ENCODE peak calls at places on chromosome 1, in seven cellular contexts. One of them, this sample, is unnamed.

GRCh38 chr1:147496571-147496970 is 44.7 kb upstream of the BCL9 start:
- DNase-seq in hepatocyte: peak
- DNase-seq in COR-L47: peak
- DNase-seq in tibial artery: no peak
- DNase-seq in GOT3: no peak
- DNase-seq in stimulated activated CD4-positive, alpha-beta T cell treated with anti-CD3 and anti-CD28 coated beads, Interleukin-1b, Interleukin-23, amount 100 ng/mL, for 24 hours: no peak
- DNase-seq in IMR-90: peak
- DNase-seq in this sample: peak

GRCh38 chr1:246189126-246189525 is 318.0 kb downstream of the SMYD3 start:
- DNase-seq in hepatocyte: no peak
- DNase-seq in COR-L47: no peak
- DNase-seq in tibial artery: no peak
- DNase-seq in GOT3: no peak
- DNase-seq in stimulated activated CD4-positive, alpha-beta T cell treated with anti-CD3 and anti-CD28 coated beads, Interleukin-1b, Interleukin-23, amount 100 ng/mL, for 24 hours: no peak
- DNase-seq in IMR-90: no peak
- DNase-seq in this sample: no peak

GRCh38 chr1:203453616-203454015 is 22.0 kb upstream of the PRELP start:
- DNase-seq in hepatocyte: no peak
- DNase-seq in COR-L47: no peak
- DNase-seq in tibial artery: peak
- DNase-seq in GOT3: no peak
- DNase-seq in stimulated activated CD4-positive, alpha-beta T cell treated with anti-CD3 and anti-CD28 coated beads, Interleukin-1b, Interleukin-23, amount 100 ng/mL, for 24 hours: no peak
- DNase-seq in IMR-90: no peak
- DNase-seq in this sample: no peak

GRCh38 chr1:155698382-155699038 is 9.6 kb downstream of the DAP3 start:
- DNase-seq in hepatocyte: peak
- DNase-seq in COR-L47: no peak
- DNase-seq in tibial artery: no peak
- DNase-seq in GOT3: no peak
- DNase-seq in stimulated activated CD4-positive, alpha-beta T cell treated with anti-CD3 and anti-CD28 coated beads, Interleukin-1b, Interleukin-23, amount 100 ng/mL, for 24 hours: no peak
- DNase-seq in IMR-90: peak
- DNase-seq in this sample: no peak

GRCh38 chr1:201850053-201850397 is 21.1 kb downstream of the IPO9 start:
- DNase-seq in hepatocyte: no peak
- DNase-seq in COR-L47: no peak
- DNase-seq in tibial artery: no peak
- DNase-seq in GOT3: no peak
- DNase-seq in stimulated activated CD4-positive, alpha-beta T cell treated with anti-CD3 and anti-CD28 coated beads, Interleukin-1b, Interleukin-23, amount 100 ng/mL, for 24 hours: no peak
- DNase-seq in IMR-90: peak
- DNase-seq in this sample: peak

GRCh38 chr1:164688791-164689190 is 129.8 kb downstream of the PBX1 start:
- DNase-seq in hepatocyte: no peak
- DNase-seq in COR-L47: no peak
- DNase-seq in tibial artery: no peak
- DNase-seq in GOT3: no peak
- DNase-seq in stimulated activated CD4-positive, alpha-beta T cell treated with anti-CD3 and anti-CD28 coated beads, Interleukin-1b, Interleukin-23, amount 100 ng/mL, for 24 hours: no peak
- DNase-seq in IMR-90: no peak
- DNase-seq in this sample: no peak

GRCh38 chr1:168933143-168933840 is 173.2 kb upstream of the ATP1B1 start:
- DNase-seq in hepatocyte: no peak
- DNase-seq in COR-L47: no peak
- DNase-seq in tibial artery: no peak
- DNase-seq in GOT3: no peak
- DNase-seq in stimulated activated CD4-positive, alpha-beta T cell treated with anti-CD3 and anti-CD28 coated beads, Interleukin-1b, Interleukin-23, amount 100 ng/mL, for 24 hours: no peak
- DNase-seq in IMR-90: no peak
- DNase-seq in this sample: no peak

GRCh38 chr1:116433283-116434257 is 60.5 kb downstream of the ATP1A1 start:
- DNase-seq in hepatocyte: no peak
- DNase-seq in COR-L47: no peak
- DNase-seq in tibial artery: no peak
- DNase-seq in GOT3: no peak
- DNase-seq in stimulated activated CD4-positive, alpha-beta T cell treated with anti-CD3 and anti-CD28 coated beads, Interleukin-1b, Interleukin-23, amount 100 ng/mL, for 24 hours: no peak
- DNase-seq in IMR-90: peak
- DNase-seq in this sample: peak

GRCh38 chr1:196577386-196577785 is 30.9 kb downstream of the KCNT2 start:
- DNase-seq in hepatocyte: no peak
- DNase-seq in COR-L47: no peak
- DNase-seq in tibial artery: no peak
- DNase-seq in GOT3: no peak
- DNase-seq in stimulated activated CD4-positive, alpha-beta T cell treated with anti-CD3 and anti-CD28 coated beads, Interleukin-1b, Interleukin-23, amount 100 ng/mL, for 24 hours: no peak
- DNase-seq in IMR-90: no peak
- DNase-seq in this sample: no peak

GRCh38 chr1:157116735-157117103 is 17.1 kb upstream of the ETV3L start:
- DNase-seq in hepatocyte: peak
- DNase-seq in COR-L47: no peak
- DNase-seq in tibial artery: no peak
- DNase-seq in GOT3: no peak
- DNase-seq in stimulated activated CD4-positive, alpha-beta T cell treated with anti-CD3 and anti-CD28 coated beads, Interleukin-1b, Interleukin-23, amount 100 ng/mL, for 24 hours: no peak
- DNase-seq in IMR-90: no peak
- DNase-seq in this sample: no peak

GRCh38 chr1:181763736-181764135 is 280.4 kb downstream of the CACNA1E start:
- DNase-seq in hepatocyte: no peak
- DNase-seq in COR-L47: no peak
- DNase-seq in tibial artery: no peak
- DNase-seq in GOT3: no peak
- DNase-seq in stimulated activated CD4-positive, alpha-beta T cell treated with anti-CD3 and anti-CD28 coated beads, Interleukin-1b, Interleukin-23, amount 100 ng/mL, for 24 hours: no peak
- DNase-seq in IMR-90: no peak
- DNase-seq in this sample: no peak

GRCh38 chr1:21891081-21891480 is 46.0 kb downstream of the HSPG2 start:
- DNase-seq in hepatocyte: no peak
- DNase-seq in COR-L47: no peak
- DNase-seq in tibial artery: no peak
- DNase-seq in GOT3: no peak
- DNase-seq in stimulated activated CD4-positive, alpha-beta T cell treated with anti-CD3 and anti-CD28 coated beads, Interleukin-1b, Interleukin-23, amount 100 ng/mL, for 24 hours: no peak
- DNase-seq in IMR-90: no peak
- DNase-seq in this sample: no peak

GRCh38 chr1:44219301-44219626 is 6.0 kb downstream of the DMAP1 start:
- DNase-seq in hepatocyte: no peak
- DNase-seq in COR-L47: no peak
- DNase-seq in tibial artery: no peak
- DNase-seq in GOT3: no peak
- DNase-seq in stimulated activated CD4-positive, alpha-beta T cell treated with anti-CD3 and anti-CD28 coated beads, Interleukin-1b, Interleukin-23, amount 100 ng/mL, for 24 hours: no peak
- DNase-seq in IMR-90: no peak
- DNase-seq in this sample: no peak

GRCh38 chr1:184199797-184200170 is 148.3 kb downstream of the TSEN15 start:
- DNase-seq in hepatocyte: no peak
- DNase-seq in COR-L47: no peak
- DNase-seq in tibial artery: no peak
- DNase-seq in GOT3: no peak
- DNase-seq in stimulated activated CD4-positive, alpha-beta T cell treated with anti-CD3 and anti-CD28 coated beads, Interleukin-1b, Interleukin-23, amount 100 ng/mL, for 24 hours: no peak
- DNase-seq in IMR-90: no peak
- DNase-seq in this sample: no peak

GRCh38 chr1:22024485-22025367 is 23.3 kb downstream of the CELA3A start:
- DNase-seq in hepatocyte: peak
- DNase-seq in COR-L47: peak
- DNase-seq in tibial artery: peak
- DNase-seq in GOT3: peak
- DNase-seq in stimulated activated CD4-positive, alpha-beta T cell treated with anti-CD3 and anti-CD28 coated beads, Interleukin-1b, Interleukin-23, amount 100 ng/mL, for 24 hours: peak
- DNase-seq in IMR-90: peak
- DNase-seq in this sample: peak

GRCh38 chr1:166947398-166948043 is 27.8 kb downstream of the ILDR2 start:
- DNase-seq in hepatocyte: peak
- DNase-seq in COR-L47: peak
- DNase-seq in tibial artery: peak
- DNase-seq in GOT3: no peak
- DNase-seq in stimulated activated CD4-positive, alpha-beta T cell treated with anti-CD3 and anti-CD28 coated beads, Interleukin-1b, Interleukin-23, amount 100 ng/mL, for 24 hours: no peak
- DNase-seq in IMR-90: peak
- DNase-seq in this sample: peak

GRCh38 chr1:208101661-208102431 is 142.3 kb downstream of the PLXNA2 start:
- DNase-seq in hepatocyte: no peak
- DNase-seq in COR-L47: peak
- DNase-seq in tibial artery: no peak
- DNase-seq in GOT3: no peak
- DNase-seq in stimulated activated CD4-positive, alpha-beta T cell treated with anti-CD3 and anti-CD28 coated beads, Interleukin-1b, Interleukin-23, amount 100 ng/mL, for 24 hours: no peak
- DNase-seq in IMR-90: peak
- DNase-seq in this sample: no peak

GRCh38 chr1:192807221-192807967 is 1.4 kb upstream of the RGS2 start:
- DNase-seq in hepatocyte: no peak
- DNase-seq in COR-L47: no peak
- DNase-seq in tibial artery: no peak
- DNase-seq in GOT3: no peak
- DNase-seq in stimulated activated CD4-positive, alpha-beta T cell treated with anti-CD3 and anti-CD28 coated beads, Interleukin-1b, Interleukin-23, amount 100 ng/mL, for 24 hours: no peak
- DNase-seq in IMR-90: peak
- DNase-seq in this sample: no peak

GRCh38 chr1:184021666-184022198 is 15.8 kb downstream of the COLGALT2 start:
- DNase-seq in hepatocyte: no peak
- DNase-seq in COR-L47: peak
- DNase-seq in tibial artery: no peak
- DNase-seq in GOT3: no peak
- DNase-seq in stimulated activated CD4-positive, alpha-beta T cell treated with anti-CD3 and anti-CD28 coated beads, Interleukin-1b, Interleukin-23, amount 100 ng/mL, for 24 hours: no peak
- DNase-seq in IMR-90: no peak
- DNase-seq in this sample: no peak

GRCh38 chr1:201945157-201945556 is 1.2 kb downstream of the LMOD1 start:
- DNase-seq in hepatocyte: no peak
- DNase-seq in COR-L47: no peak
- DNase-seq in tibial artery: no peak
- DNase-seq in GOT3: no peak
- DNase-seq in stimulated activated CD4-positive, alpha-beta T cell treated with anti-CD3 and anti-CD28 coated beads, Interleukin-1b, Interleukin-23, amount 100 ng/mL, for 24 hours: no peak
- DNase-seq in IMR-90: no peak
- DNase-seq in this sample: no peak

GRCh38 chr1:107228704-107229103 is 87.9 kb downstream of the NTNG1 start:
- DNase-seq in hepatocyte: no peak
- DNase-seq in COR-L47: no peak
- DNase-seq in tibial artery: no peak
- DNase-seq in GOT3: no peak
- DNase-seq in stimulated activated CD4-positive, alpha-beta T cell treated with anti-CD3 and anti-CD28 coated beads, Interleukin-1b, Interleukin-23, amount 100 ng/mL, for 24 hours: no peak
- DNase-seq in IMR-90: peak
- DNase-seq in this sample: no peak

GRCh38 chr1:184300446-184300845 is 86.4 kb upstream of the C1orf21 start:
- DNase-seq in hepatocyte: no peak
- DNase-seq in COR-L47: no peak
- DNase-seq in tibial artery: no peak
- DNase-seq in GOT3: no peak
- DNase-seq in stimulated activated CD4-positive, alpha-beta T cell treated with anti-CD3 and anti-CD28 coated beads, Interleukin-1b, Interleukin-23, amount 100 ng/mL, for 24 hours: no peak
- DNase-seq in IMR-90: peak
- DNase-seq in this sample: no peak

GRCh38 chr1:95584315-95584714 is 350.3 kb downstream of the RWDD3 start:
- DNase-seq in hepatocyte: no peak
- DNase-seq in COR-L47: no peak
- DNase-seq in tibial artery: no peak
- DNase-seq in GOT3: no peak
- DNase-seq in stimulated activated CD4-positive, alpha-beta T cell treated with anti-CD3 and anti-CD28 coated beads, Interleukin-1b, Interleukin-23, amount 100 ng/mL, for 24 hours: no peak
- DNase-seq in IMR-90: no peak
- DNase-seq in this sample: no peak

GRCh38 chr1:232511172-232511571 is 118.8 kb downstream of the SIPA1L2 start:
- DNase-seq in hepatocyte: no peak
- DNase-seq in COR-L47: peak
- DNase-seq in tibial artery: no peak
- DNase-seq in GOT3: no peak
- DNase-seq in stimulated activated CD4-positive, alpha-beta T cell treated with anti-CD3 and anti-CD28 coated beads, Interleukin-1b, Interleukin-23, amount 100 ng/mL, for 24 hours: no peak
- DNase-seq in IMR-90: no peak
- DNase-seq in this sample: no peak

GRCh38 chr1:56911539-56911938 is 54.3 kb downstream of the C8B start:
- DNase-seq in hepatocyte: peak
- DNase-seq in COR-L47: no peak
- DNase-seq in tibial artery: no peak
- DNase-seq in GOT3: no peak
- DNase-seq in stimulated activated CD4-positive, alpha-beta T cell treated with anti-CD3 and anti-CD28 coated beads, Interleukin-1b, Interleukin-23, amount 100 ng/mL, for 24 hours: no peak
- DNase-seq in IMR-90: no peak
- DNase-seq in this sample: no peak

GRCh38 chr1:239260779-239261286 is 125.5 kb upstream of the CHRM3 start:
- DNase-seq in hepatocyte: no peak
- DNase-seq in COR-L47: no peak
- DNase-seq in tibial artery: no peak
- DNase-seq in GOT3: no peak
- DNase-seq in stimulated activated CD4-positive, alpha-beta T cell treated with anti-CD3 and anti-CD28 coated beads, Interleukin-1b, Interleukin-23, amount 100 ng/mL, for 24 hours: no peak
- DNase-seq in IMR-90: no peak
- DNase-seq in this sample: no peak

GRCh38 chr1:61323681-61324328 is 241.4 kb downstream of the NFIA start:
- DNase-seq in hepatocyte: no peak
- DNase-seq in COR-L47: peak
- DNase-seq in tibial artery: no peak
- DNase-seq in GOT3: no peak
- DNase-seq in stimulated activated CD4-positive, alpha-beta T cell treated with anti-CD3 and anti-CD28 coated beads, Interleukin-1b, Interleukin-23, amount 100 ng/mL, for 24 hours: no peak
- DNase-seq in IMR-90: no peak
- DNase-seq in this sample: no peak

GRCh38 chr1:193060938-193061337 is 1.5 kb downstream of the RO60 start:
- DNase-seq in hepatocyte: peak
- DNase-seq in COR-L47: no peak
- DNase-seq in tibial artery: no peak
- DNase-seq in GOT3: no peak
- DNase-seq in stimulated activated CD4-positive, alpha-beta T cell treated with anti-CD3 and anti-CD28 coated beads, Interleukin-1b, Interleukin-23, amount 100 ng/mL, for 24 hours: no peak
- DNase-seq in IMR-90: peak
- DNase-seq in this sample: no peak